ENCODE peak calls at places on chromosome 14, in nine cellular contexts. A is Karpas-422, C is thoracic aorta, E is heart left ventricle, W is GM23248, G is left lung, B is substantia nigra, Y is Panc1, X is foreskin keratinocyte. T is an unnamed sample.

GRCh38 chr14:52873694-52874093 is 77.2 kb downstream of the FERMT2 start:
- DNase-seq in W (peak), E (no peak), G (no peak), A (no peak), X (peak), B (no peak), Y (no peak), C (no peak), T (no peak)

GRCh38 chr14:85528080-85528881 is 1.7 kb upstream of the FLRT2 start:
- DNase-seq in X (peak), B (no peak), Y (no peak), W (peak), A (no peak), G (no peak), E (peak), C (no peak), T (peak)

GRCh38 chr14:70320294-70320693 is 39.2 kb downstream of the COX16 start:
- DNase-seq in A (no peak), B (no peak), E (no peak), X (no peak), C (no peak), Y (no peak), G (no peak), W (no peak), T (no peak)

GRCh38 chr14:72708708-72709475 is 185.0 kb downstream of the DPF3 start:
- DNase-seq in W (peak), X (no peak), A (no peak), C (no peak), E (no peak), B (peak), G (no peak), Y (no peak), T (no peak)

GRCh38 chr14:60179296-60179924 is 14.2 kb upstream of the DHRS7 start:
- DNase-seq in X (peak), A (no peak), Y (no peak), B (no peak), C (no peak), G (no peak), E (no peak), W (peak), T (peak)

GRCh38 chr14:36424478-36425102 is 95.4 kb downstream of the NKX2-1 start:
- DNase-seq in B (no peak), W (no peak), Y (no peak), E (no peak), A (peak), C (no peak), X (no peak), G (no peak), T (no peak)

GRCh38 chr14:32073537-32074189 is 3.4 kb upstream of the ARHGAP5 start:
- DNase-seq in X (peak), W (peak), B (no peak), G (no peak), A (peak), C (no peak), Y (peak), E (no peak), T (no peak)

GRCh38 chr14:38290601-38291190 is 34.8 kb upstream of the CLEC14A start:
- DNase-seq in A (no peak), Y (no peak), E (no peak), W (peak), B (no peak), C (no peak), X (no peak), G (no peak), T (peak)

GRCh38 chr14:63544641-63545234 is 1.6 kb upstream of the PPP2R5E start:
- DNase-seq in E (no peak), X (no peak), A (peak), C (no peak), G (no peak), B (no peak), Y (no peak), W (peak), T (no peak)

GRCh38 chr14:85443001-85443400 is 86.9 kb upstream of the FLRT2 start:
- DNase-seq in E (no peak), B (no peak), A (no peak), W (peak), C (no peak), Y (no peak), X (no peak), G (no peak), T (no peak)

GRCh38 chr14:72389200-72389599 is 457.0 kb downstream of the RGS6 start:
- DNase-seq in C (no peak), Y (no peak), E (no peak), X (no peak), W (no peak), A (no peak), B (no peak), G (no peak), T (no peak)

GRCh38 chr14:81388236-81388801 is 11.8 kb downstream of the STON2 start:
- DNase-seq in X (no peak), B (no peak), E (no peak), G (no peak), W (no peak), Y (no peak), C (no peak), A (no peak), T (no peak)

GRCh38 chr14:72631401-72631800 is 262.5 kb downstream of the DPF3 start:
- DNase-seq in C (no peak), X (no peak), Y (no peak), E (no peak), W (no peak), B (no peak), A (no peak), G (no peak), T (no peak)

GRCh38 chr14:101506211-101506920 is 54.9 kb upstream of the DIO3 start:
- DNase-seq in W (no peak), X (no peak), G (peak), E (peak), B (no peak), Y (no peak), A (no peak), C (no peak), T (no peak)

GRCh38 chr14:71725802-71726638 is 206.2 kb upstream of the RGS6 start:
- DNase-seq in A (no peak), E (no peak), X (no peak), Y (no peak), W (peak), B (no peak), C (no peak), G (no peak), T (no peak)

GRCh38 chr14:72261068-72261467 is 328.8 kb downstream of the RGS6 start:
- DNase-seq in A (no peak), Y (no peak), C (no peak), G (no peak), X (no peak), E (no peak), B (no peak), W (no peak), T (no peak)

GRCh38 chr14:102538598-102539543 is 29.3 kb upstream of the ANKRD9 start:
- DNase-seq in W (no peak), B (no peak), C (no peak), G (no peak), X (no peak), Y (no peak), E (no peak), A (no peak), T (no peak)

GRCh38 chr14:90517431-90517841 is 120.6 kb downstream of the CALM1 start:
- DNase-seq in W (no peak), E (no peak), B (no peak), Y (no peak), X (no peak), A (no peak), C (no peak), G (peak), T (no peak)

GRCh38 chr14:72863216-72864006 is 30.5 kb downstream of the DPF3 start:
- DNase-seq in X (no peak), B (no peak), C (no peak), Y (no peak), A (peak), G (no peak), W (peak), E (no peak), T (no peak)

GRCh38 chr14:23645812-23646647 is 9.9 kb downstream of the DHRS2 start:
- DNase-seq in E (no peak), A (no peak), Y (no peak), B (no peak), W (no peak), G (no peak), X (no peak), C (no peak), T (no peak)

GRCh38 chr14:47785041-47785440 is 109.6 kb upstream of the MDGA2 start:
- DNase-seq in Y (no peak), X (no peak), E (no peak), W (no peak), C (no peak), B (no peak), G (no peak), A (no peak), T (no peak)

GRCh38 chr14:53779301-53779700 is 177.3 kb downstream of the BMP4 start:
- DNase-seq in X (no peak), A (no peak), G (no peak), B (no peak), W (no peak), Y (no peak), C (no peak), E (no peak), T (no peak)

GRCh38 chr14:51821822-51822221 is 38.6 kb upstream of the GNG2 start:
- DNase-seq in C (no peak), B (no peak), X (no peak), Y (no peak), A (no peak), W (peak), E (no peak), G (no peak), T (no peak)

GRCh38 chr14:95507701-95508103 is 8.7 kb downstream of the SYNE3 start:
- DNase-seq in X (no peak), E (no peak), G (no peak), C (no peak), Y (no peak), W (peak), B (no peak), A (no peak), T (no peak)

GRCh38 chr14:78752789-78753188 is 582.6 kb downstream of the NRXN3 start:
- DNase-seq in B (no peak), E (no peak), Y (no peak), C (no peak), W (peak), G (no peak), A (no peak), X (no peak), T (no peak)

GRCh38 chr14:24251880-24252288 is 9.5 kb upstream of the TINF2 start:
- DNase-seq in E (no peak), C (no peak), X (no peak), W (peak), A (no peak), Y (no peak), B (no peak), G (no peak), T (no peak)

GRCh38 chr14:91387135-91387849 is 30.3 kb downstream of the CCDC88C start:
- DNase-seq in E (no peak), B (no peak), X (no peak), W (no peak), Y (no peak), A (no peak), C (no peak), G (no peak), T (no peak)

GRCh38 chr14:94771906-94772468 is 2.1 kb upstream of the GSC start:
- DNase-seq in X (no peak), W (no peak), B (no peak), C (no peak), G (no peak), A (no peak), Y (no peak), E (no peak), T (no peak)

GRCh38 chr14:95651028-95651427 is 35.2 kb upstream of the TCL1B start:
- DNase-seq in A (no peak), E (no peak), Y (no peak), B (no peak), G (no peak), C (no peak), X (no peak), W (no peak), T (no peak)

GRCh38 chr14:92546347-92547053 is 32.9 kb downstream of the RIN3 start:
- DNase-seq in G (no peak), X (no peak), W (peak), B (no peak), C (no peak), E (no peak), A (no peak), Y (no peak), T (no peak)

GRCh38 chr14:95432152-95433093 is 84.0 kb downstream of the SYNE3 start:
- DNase-seq in W (peak), G (no peak), C (no peak), A (peak), X (no peak), Y (no peak), E (peak), B (peak), T (no peak)

GRCh38 chr14:95460647-95461478 is 55.6 kb downstream of the SYNE3 start:
- DNase-seq in B (peak), A (no peak), X (peak), C (peak), E (no peak), W (peak), Y (no peak), G (no peak), T (peak)

GRCh38 chr14:51369814-51370213 is 129.8 kb downstream of the TMX1 start:
- DNase-seq in C (no peak), X (no peak), E (no peak), B (no peak), W (no peak), G (no peak), A (peak), Y (no peak), T (no peak)

GRCh38 chr14:24291446-24292117 is 8.0 kb downstream of the DHRS1 start:
- DNase-seq in A (no peak), E (no peak), C (no peak), Y (no peak), W (no peak), G (no peak), X (no peak), B (no peak), T (no peak)

GRCh38 chr14:93712838-93713724 is 75.2 kb downstream of the PRIMA1 start:
- DNase-seq in B (no peak), X (no peak), E (no peak), G (peak), C (no peak), A (no peak), Y (no peak), W (peak), T (no peak)

GRCh38 chr14:94650806-94651805 is 38.9 kb downstream of the SERPINA3 start:
- DNase-seq in W (no peak), X (no peak), Y (no peak), E (no peak), B (no peak), G (no peak), A (no peak), C (no peak), T (no peak)

GRCh38 chr14:67510121-67510520 is 21.6 kb upstream of the TMEM229B start:
- DNase-seq in B (no peak), X (no peak), G (no peak), A (no peak), E (no peak), Y (no peak), W (peak), C (no peak), T (no peak)

DNA sequence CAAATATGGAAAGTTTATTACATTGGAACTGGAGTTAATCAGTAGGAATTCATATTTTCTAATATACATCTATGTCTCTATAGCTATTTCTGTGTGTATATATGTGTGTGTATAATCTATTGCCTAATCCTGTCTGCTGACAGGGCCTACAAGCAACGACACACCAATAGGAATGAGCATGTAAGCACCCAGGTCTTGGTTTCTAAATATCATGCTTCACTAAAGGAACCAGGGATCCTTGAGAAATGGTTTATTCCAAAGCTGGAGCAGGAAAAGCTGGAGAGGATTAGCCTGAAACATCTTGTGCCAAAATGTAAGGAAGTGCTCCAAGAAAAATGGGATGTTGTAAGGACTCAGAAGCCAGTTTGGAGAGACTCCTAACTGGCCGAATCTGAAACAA is 29.3 kb upstream of the LGALS3 start:
- DNase-seq in G (no peak), B (no peak), C (no peak), W (peak), A (no peak), X (no peak), Y (no peak), E (no peak), T (no peak)
- H3K27ac ChIP-seq in G (peak), B (no peak), C (peak), W (no peak), A (no peak), X (no peak), Y (peak), E (no peak), T (peak)

GRCh38 chr14:74637184-74637562 is 25.1 kb upstream of the LTBP2 start:
- DNase-seq in W (no peak), B (no peak), X (no peak), Y (no peak), C (no peak), G (no peak), A (no peak), E (no peak), T (no peak)

GRCh38 chr14:74635831-74636230 is 23.8 kb upstream of the LTBP2 start:
- DNase-seq in B (no peak), E (no peak), X (no peak), G (no peak), W (no peak), A (no peak), C (no peak), Y (no peak), T (no peak)

GRCh38 chr14:74638066-74638465 is 26.0 kb upstream of the LTBP2 start:
- DNase-seq in C (no peak), W (no peak), A (no peak), X (no peak), G (no peak), E (no peak), Y (no peak), B (no peak), T (no peak)

GRCh38 chr14:74634964-74635363 is 22.9 kb upstream of the LTBP2 start:
- DNase-seq in Y (no peak), C (no peak), B (no peak), A (no peak), G (no peak), W (no peak), X (no peak), E (peak), T (no peak)

DNA sequence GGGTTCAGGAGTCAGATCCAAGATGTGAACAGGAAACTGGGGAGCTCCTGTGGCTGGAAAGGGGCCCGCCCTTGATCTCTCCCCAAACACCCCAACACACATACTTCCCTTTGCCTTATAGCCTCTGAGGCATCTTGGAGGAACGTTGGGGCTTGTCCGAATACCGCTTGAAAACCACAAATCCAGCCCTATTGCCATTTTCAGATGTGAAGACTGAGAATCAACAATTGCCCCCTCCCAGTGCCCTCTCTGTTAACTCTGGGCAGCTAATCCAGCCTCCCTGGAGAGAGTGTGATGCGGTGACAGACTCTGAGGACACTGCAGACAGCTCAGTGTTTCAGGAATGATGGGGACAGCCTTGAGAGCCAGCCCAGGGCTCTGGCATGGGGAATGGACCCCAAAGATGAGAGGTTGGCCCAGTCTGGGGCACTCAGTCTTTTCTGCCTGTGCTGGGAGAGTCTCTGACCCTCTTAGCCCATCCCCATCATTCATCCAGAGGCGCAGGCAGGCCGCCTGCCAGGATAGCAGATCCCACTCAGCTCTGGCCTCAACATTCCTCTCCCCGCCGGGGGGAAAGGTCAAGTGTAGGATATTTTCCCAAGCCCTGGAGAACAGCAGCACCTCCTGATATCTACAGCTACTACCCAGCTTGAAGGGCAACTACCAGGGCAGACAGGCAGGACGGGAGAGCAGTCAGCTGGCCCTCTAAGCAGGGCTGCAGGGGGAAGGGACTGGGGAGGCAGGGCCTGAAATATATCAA is 24.6 kb upstream of the LTBP2 start:
- DNase-seq in X (no peak), W (peak), A (no peak), C (no peak), Y (no peak), G (no peak), B (no peak), E (no peak), T (no peak)
- H3K27ac ChIP-seq in X (no peak), W (no peak), A (no peak), C (no peak), Y (peak), G (no peak), B (no peak), E (no peak), T (no peak)

GRCh38 chr14:105249175-105250007 is 1.1 kb downstream of the BTBD6 start:
- DNase-seq in Y (no peak), E (peak), X (no peak), W (peak), C (no peak), G (no peak), A (no peak), B (no peak), T (no peak)
- H3K27ac ChIP-seq in Y (no peak), E (no peak), X (peak), W (peak), C (peak), G (peak), A (no peak), B (no peak), T (peak)

DNA sequence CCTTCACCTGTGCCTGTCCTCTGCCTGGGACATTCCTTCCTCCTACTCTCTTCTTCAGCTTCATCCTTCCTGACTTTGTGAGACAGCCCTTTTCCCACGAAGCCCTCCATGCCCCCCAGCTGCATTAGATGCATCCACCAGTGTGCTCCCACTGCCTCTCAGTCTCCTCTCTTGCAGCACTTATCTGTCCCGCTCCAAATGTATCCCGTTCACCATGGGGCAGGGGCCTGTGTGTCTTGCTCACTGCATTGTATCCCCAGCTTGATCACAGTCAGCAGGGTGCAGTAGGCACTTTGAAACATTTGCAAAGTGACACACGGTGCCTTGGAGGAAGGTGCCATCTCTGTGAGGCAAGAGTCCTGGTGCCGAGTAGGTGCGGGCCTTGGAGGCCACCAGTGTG is 104.0 kb downstream of the SLC25A47 start:
- DNase-seq in E (no peak), W (no peak), X (no peak), A (no peak), Y (no peak), C (no peak), B (no peak), G (no peak), T (no peak)
- H3K27ac ChIP-seq in E (no peak), W (no peak), X (no peak), A (no peak), Y (peak), C (no peak), B (no peak), G (no peak), T (no peak)